ENCODE peak calls at places on chromosome 18, in ten cellular contexts. L is HT-29; C is germinal center; J is psoas muscle; G is activated CD4-positive, alpha-beta T cell treated with anti-CD3 and anti-CD28 coated beads, Interleukin-2, amount 50 U/mL, for 24 hours; D is left lung; Y is foreskin keratinocyte; P is aorta; Z is breast epithelium; I is ascending aorta. B is an unnamed sample.

GRCh38 chr18:49399003-49399402 is 61.4 kb downstream of the DYM start:
- DNase-seq in I (no peak), C (peak; percentile 5), P (no peak), G (no peak), D (no peak), Z (no peak), L (no peak), Y (peak; percentile 71), J (no peak), B (no peak)

GRCh38 chr18:23259701-23260661 is 124.7 kb downstream of the CABLES1 start:
- DNase-seq in Z (peak; percentile 78), L (peak; percentile 67), J (peak; percentile 83), G (no peak), P (peak; percentile 91), D (peak; percentile 90), I (peak; percentile 89), C (peak; percentile 16), Y (peak; percentile 60), B (no peak)

GRCh38 chr18:45221363-45221762 is 393.9 kb upstream of the SLC14A2 start:
- DNase-seq in P (no peak), L (no peak), Y (peak; percentile 86), I (peak; percentile 67), J (no peak), C (no peak), Z (no peak), D (no peak), G (no peak), B (no peak)

GRCh38 chr18:36377626-36378025 is 80.1 kb downstream of the FHOD3 start:
- DNase-seq in C (no peak), I (peak; percentile 45), J (no peak), Z (no peak), L (no peak), G (no peak), P (no peak), Y (no peak), D (no peak), B (no peak)

GRCh38 chr18:36185157-36185556 is 2.1 kb upstream of the MOCOS start:
- DNase-seq in C (peak; percentile 44), Z (no peak), J (no peak), Y (no peak), D (no peak), I (no peak), P (no peak), L (no peak), G (no peak), B (no peak)

GRCh38 chr18:5601188-5601624 is 57.4 kb upstream of the EPB41L3 start:
- DNase-seq in J (no peak), Z (no peak), G (no peak), L (no peak), P (no peak), C (no peak), Y (no peak), D (no peak), I (no peak), B (no peak)

GRCh38 chr18:36667811-36668210 is 161.0 kb downstream of the TPGS2 start:
- DNase-seq in Y (no peak), G (no peak), P (no peak), D (no peak), J (no peak), L (no peak), I (no peak), Z (no peak), C (no peak), B (no peak)

GRCh38 chr18:40708726-40709125 is 1246.3 kb upstream of the PIK3C3 start:
- DNase-seq in G (no peak), Z (no peak), P (no peak), I (no peak), Y (peak; percentile 20), C (no peak), D (no peak), J (no peak), L (no peak), B (no peak)

GRCh38 chr18:39839782-39840181 is 2115.3 kb upstream of the PIK3C3 start:
- DNase-seq in I (no peak), G (no peak), Y (peak; percentile 75), C (no peak), Z (no peak), J (no peak), P (no peak), D (no peak), L (no peak), B (no peak)

GRCh38 chr18:48640566-48641270 is 101.9 kb downstream of the CTIF start:
- DNase-seq in D (no peak), C (no peak), G (no peak), I (no peak), P (no peak), Z (no peak), L (no peak), J (no peak), Y (no peak), B (no peak)

GRCh38 chr18:27493182-27493581 is 308.1 kb upstream of the CHST9 start:
- DNase-seq in P (no peak), D (no peak), Z (no peak), I (no peak), L (no peak), C (no peak), J (no peak), Y (no peak), G (no peak), B (no peak)

GRCh38 chr18:21686282-21687105 is 18.1 kb downstream of the ABHD3 start:
- DNase-seq in G (no peak), P (no peak), C (no peak), Y (no peak), I (no peak), L (peak; percentile 26), J (no peak), Z (no peak), D (no peak), B (no peak)

GRCh38 chr18:9965711-9966624 is 52.2 kb downstream of the VAPA start:
- DNase-seq in Y (no peak), J (no peak), I (no peak), P (no peak), G (no peak), L (no peak), Z (no peak), D (no peak), C (no peak), B (no peak)

GRCh38 chr18:12014091-12014490 is 32.8 kb downstream of the IMPA2 start:
- DNase-seq in G (no peak), L (no peak), Y (no peak), D (no peak), I (no peak), C (no peak), Z (no peak), P (peak; percentile 53), J (no peak), B (peak; percentile 64)

GRCh38 chr18:5449858-5450509 is 93.8 kb downstream of the EPB41L3 start:
- DNase-seq in Y (no peak), C (no peak), I (no peak), L (no peak), Z (no peak), D (no peak), J (no peak), G (no peak), P (no peak), B (no peak)

B was measured in chondrocyte.